ENCODE peak calls at places on chromosome 1, in eight cellular contexts. P is HCT116; F is AG09309; U is NCI-H1092 treated with DMSO at 0.1 percent for 48 hours; M is SK-N-DZ; N is activated naive CD4-positive, alpha-beta T cell treated with anti-CD3 and anti-CD28 coated beads, Interleukin-2, amount 10 ng/mL, durations not matched to agents 7 days and 5 days; W is NCI-H146; Y is SW 1271. S is an unnamed sample.

GRCh38 chr1:81550753-81551152 is 250.0 kb upstream of the ADGRL2 start:
- DNase-seq in P (peak), F (no peak), U (no peak), M (no peak), N (no peak), W (no peak), Y (no peak), S (no peak)

GRCh38 chr1:165411396-165411795 is 33.5 kb downstream of the RXRG start:
- DNase-seq in P (no peak), F (no peak), U (no peak), M (no peak), N (no peak), W (no peak), Y (no peak), S (no peak)

GRCh38 chr1:101025680-101026393 is at the start of gene DPH5:
- DNase-seq in P (peak), F (peak), U (peak), M (peak), N (peak), W (peak), Y (peak), S (peak)

GRCh38 chr1:6185635-6186382 is 5.7 kb upstream of the CHD5 start:
- DNase-seq in P (no peak), F (no peak), U (no peak), M (no peak), N (peak), W (peak), Y (no peak), S (peak)

GRCh38 chr1:177873238-177873637 is 96.6 kb downstream of the SEC16B start:
- DNase-seq in P (no peak), F (peak), U (no peak), M (no peak), N (no peak), W (no peak), Y (no peak), S (peak)

GRCh38 chr1:11178021-11179015 is 10.8 kb upstream of the ANGPTL7 start:
- DNase-seq in P (no peak), F (no peak), U (no peak), M (no peak), N (no peak), W (peak), Y (no peak), S (no peak)

GRCh38 chr1:3641816-3642215 is 8.1 kb downstream of the WRAP73 start:
- DNase-seq in P (no peak), F (no peak), U (no peak), M (no peak), N (no peak), W (no peak), Y (no peak), S (no peak)

GRCh38 chr1:193260925-193261324 is 74.5 kb upstream of the B3GALT2 start:
- DNase-seq in P (no peak), F (no peak), U (no peak), M (no peak), N (no peak), W (no peak), Y (no peak), S (peak)

GRCh38 chr1:89259283-89259971 is 13.2 kb downstream of the GBP5 start:
- DNase-seq in P (no peak), F (no peak), U (no peak), M (no peak), N (peak), W (no peak), Y (no peak), S (no peak)

GRCh38 chr1:107535091-107535490 is 394.3 kb downstream of the NTNG1 start:
- DNase-seq in P (no peak), F (no peak), U (peak), M (no peak), N (no peak), W (peak), Y (no peak), S (no peak)

GRCh38 chr1:101781437-101781836 is 215.3 kb downstream of the OLFM3 start:
- DNase-seq in P (no peak), F (no peak), U (peak), M (peak), N (no peak), W (no peak), Y (no peak), S (peak)

GRCh38 chr1:72282690-72283203 is 408 bp upstream of the NEGR1 start:
- DNase-seq in P (no peak), F (peak), U (peak), M (peak), N (peak), W (peak), Y (peak), S (peak)

S was measured in mesenchymal stem cell.